ENCODE peak calls at places on chromosomes 6 and 20, in four cellular contexts. B, J, Z and M are unnamed samples.

GRCh38 chr6:122736166-122736565 is 43.4 kb upstream of the FABP7 start:
- DNase-seq in J (no peak), Z (peak), B (no peak), M (peak)

GRCh38 chr20:31693987-31694661 is 28.5 kb downstream of the BCL2L1 start:
- DNase-seq in J (no peak), B (no peak), Z (no peak), M (no peak)

GRCh38 chr6:158759966-158760617 is 59.1 kb downstream of the EZR start:
- DNase-seq in J (no peak), B (no peak), Z (no peak), M (no peak)

GRCh38 chr6:87029711-87030314 is 65.1 kb downstream of the CGA start:
- DNase-seq in B (no peak), Z (peak), J (peak), M (peak)

GRCh38 chr20:25321262-25321831 is 69.3 kb downstream of the ABHD12 start:
- DNase-seq in Z (no peak), J (no peak), B (no peak), M (no peak)

GRCh38 chr6:105624055-105624454 is 221.2 kb upstream of the PREP start:
- DNase-seq in B (no peak), Z (no peak), J (no peak), M (no peak)

GRCh38 chr6:137269803-137270202 is 50.6 kb upstream of the IFNGR1 start:
- DNase-seq in J (peak), Z (no peak), B (no peak), M (peak)

GRCh38 chr6:149137594-149137993 is 179.9 kb upstream of the TAB2 start:
- DNase-seq in B (no peak), J (peak), Z (no peak), M (peak)

GRCh38 chr6:130020106-130020851 is 1.9 kb downstream of the L3MBTL3 start:
- DNase-seq in J (no peak), Z (peak), B (peak), M (peak)

GRCh38 chr6:37242042-37242428 is 15.5 kb upstream of the TBC1D22B start:
- DNase-seq in J (no peak), Z (no peak), B (no peak), M (no peak)

GRCh38 chr6:38651121-38651784 is 11.5 kb upstream of the BTBD9 start:
- DNase-seq in B (no peak), J (no peak), Z (no peak), M (no peak)

GRCh38 chr20:61730631-61731362 is 334.9 kb downstream of the TAF4 start:
- DNase-seq in Z (no peak), J (no peak), B (no peak), M (no peak)

GRCh38 chr20:61117725-61118124 is 134.3 kb upstream of the CDH4 start:
- DNase-seq in Z (peak), B (no peak), J (peak), M (peak)

GRCh38 chr6:30112402-30113376 is at the start of gene TRIM31:
- DNase-seq in B (no peak), J (no peak), Z (no peak), M (no peak)

GRCh38 chr6:89350281-89351037 is 2.1 kb downstream of the UBE2J1 start:
- DNase-seq in J (peak), Z (no peak), B (no peak), M (no peak)

GRCh38 chr6:91715171-91715805 is 1128.4 kb upstream of the MAP3K7 start:
- DNase-seq in B (no peak), J (no peak), Z (no peak), M (peak)

GRCh38 chr20:49233226-49233625 is 14.0 kb downstream of the DDX27 start:
- DNase-seq in Z (no peak), B (no peak), J (no peak), M (no peak)

GRCh38 chr6:83439201-83439600 is 8.3 kb upstream of the ME1 start:
- DNase-seq in J (no peak), B (no peak), Z (no peak), M (no peak)

GRCh38 chr6:155980680-155981079 is 525.0 kb upstream of the NOX3 start:
- DNase-seq in J (no peak), Z (no peak), B (no peak), M (no peak)

GRCh38 chr6:30903236-30903635 is 4.8 kb upstream of the GTF2H4 start:
- DNase-seq in Z (no peak), B (no peak), J (no peak), M (no peak)

GRCh38 chr6:93676506-93676905 is 257.1 kb upstream of the EPHA7 start:
- DNase-seq in J (no peak), B (no peak), Z (no peak), M (no peak)

GRCh38 chr6:36177166-36177565 is 19.4 kb upstream of the BRPF3 start:
- DNase-seq in Z (peak), J (peak), B (no peak), M (no peak)

GRCh38 chr20:20593447-20594170 is 118.8 kb downstream of the RALGAPA2 start:
- DNase-seq in B (no peak), Z (peak), J (peak), M (peak)

GRCh38 chr6:72905705-72906478 is 284.0 kb downstream of the KCNQ5 start:
- DNase-seq in J (no peak), Z (no peak), B (no peak), M (no peak)

GRCh38 chr6:56334937-56335336 is 87.6 kb upstream of the COL21A1 start:
- DNase-seq in B (no peak), Z (peak), J (peak), M (peak)

GRCh38 chr20:35831029-35831428 is 59.2 kb downstream of the PHF20 start:
- DNase-seq in Z (peak), J (peak), B (no peak), M (peak)

GRCh38 chr20:51422912-51423667 is 119.4 kb downstream of the NFATC2 start:
- DNase-seq in J (no peak), B (no peak), Z (no peak), M (no peak)

DNA sequence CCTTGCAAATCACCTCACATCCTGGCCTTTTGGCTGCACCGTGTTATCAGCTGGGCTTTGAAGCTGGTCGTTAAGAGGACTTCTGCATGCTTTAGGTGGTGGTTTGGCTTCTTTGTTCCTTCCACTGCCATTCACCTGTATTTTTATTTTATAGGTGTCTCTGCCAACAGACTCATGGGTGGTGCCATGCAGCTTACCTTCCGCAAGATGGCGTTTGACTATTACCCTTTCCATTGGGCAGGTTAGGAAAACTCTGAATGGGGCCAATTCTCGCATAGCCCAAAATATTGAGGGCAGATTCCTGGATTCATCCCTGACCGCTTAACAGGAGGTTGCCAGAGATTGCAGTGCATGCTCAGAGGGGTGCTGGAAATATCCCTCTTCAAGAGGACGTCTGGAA is 32.4 kb downstream of the TAF11 start:
- DNase-seq in Z (no peak), J (no peak), B (no peak), M (no peak)
- TF ChIP-seq CTCF in Z (no peak), J (no peak), B (no peak), M (no peak)

GRCh38 chr20:39069976-39070375 is 107.8 kb downstream of the DHX35 start:
- DNase-seq in Z (peak), B (no peak), J (no peak), M (peak)

GRCh38 chr20:39067526-39068216 is 105.5 kb downstream of the DHX35 start:
- DNase-seq in Z (peak), J (peak), B (no peak), M (no peak)

GRCh38 chr20:39072132-39072531 is 110.0 kb downstream of the DHX35 start:
- DNase-seq in Z (no peak), J (no peak), B (no peak), M (no peak)

GRCh38 chr20:39070484-39071231 is 108.5 kb downstream of the DHX35 start:
- DNase-seq in Z (peak), J (peak), B (no peak), M (peak)

DNA sequence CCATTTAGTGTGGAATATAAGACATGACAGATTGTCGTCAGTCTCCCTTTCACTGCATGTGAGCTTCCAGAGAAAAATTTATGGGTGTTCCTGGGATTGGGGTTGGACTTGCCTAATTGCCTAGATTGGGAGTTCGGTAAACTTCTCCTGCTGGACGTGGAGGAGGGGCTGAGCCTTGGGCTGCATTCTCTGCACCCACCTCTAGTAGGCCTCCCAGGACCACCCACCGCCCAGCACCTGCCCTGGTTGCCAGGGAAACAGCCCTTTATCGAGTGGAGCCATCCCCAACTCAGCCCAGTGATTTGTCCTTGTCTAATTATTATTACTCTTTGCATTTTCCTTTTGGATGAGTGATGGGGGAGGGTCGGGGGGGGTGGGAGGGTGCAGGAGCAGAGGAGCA is 104.3 kb downstream of the DHX35 start:
- DNase-seq in B (no peak), Z (no peak), J (no peak), M (no peak)
- TF ChIP-seq CTCF in B (no peak), Z (no peak), J (no peak), M (no peak)

GRCh38 chr6:133835901-133836300 is 53.0 kb upstream of the TCF21 start:
- DNase-seq in B (no peak), J (peak), Z (no peak), M (peak)
- TF ChIP-seq CTCF in B (no peak), J (peak), Z (no peak), M (no peak)

GRCh38 chr20:17298169-17298568 is 71.3 kb downstream of the PCSK2 start:
- DNase-seq in Z (no peak), J (no peak), B (no peak), M (no peak)
- TF ChIP-seq CTCF in Z (no peak), J (no peak), B (no peak), M (no peak)

DNA sequence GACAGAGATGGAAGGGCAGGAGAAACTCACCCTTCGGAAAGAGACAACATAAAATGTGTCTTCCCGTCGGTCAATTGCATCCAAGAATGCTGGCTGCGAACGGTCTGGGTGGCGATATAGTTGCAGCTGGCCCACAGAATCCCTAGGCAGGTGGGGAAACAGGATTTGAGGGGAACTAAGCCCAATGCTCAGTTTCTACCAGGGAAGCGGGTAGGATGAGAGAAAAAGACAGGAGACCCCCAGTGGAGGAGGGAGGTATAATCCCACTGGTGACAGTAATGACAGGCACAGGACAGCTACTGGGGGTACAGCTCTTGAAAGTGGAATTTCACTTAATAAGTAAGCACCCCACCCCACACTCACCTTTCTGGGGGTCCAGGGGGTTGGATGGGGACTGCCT is 7.5 kb upstream of the TNXB start:
- DNase-seq in B (no peak), Z (no peak), J (peak), M (no peak)
- TF ChIP-seq CTCF in B (no peak), Z (peak), J (peak), M (no peak)

GRCh38 chr6:115969207-115969929 is 91.3 kb downstream of the FRK start:
- DNase-seq in J (peak), B (no peak), Z (no peak), M (no peak)
- TF ChIP-seq CTCF in J (no peak), B (no peak), Z (no peak), M (no peak)

GRCh38 chr20:58751956-58752355 is 59.4 kb downstream of the NPEPL1 start:
- DNase-seq in J (no peak), B (no peak), Z (no peak), M (no peak)
- TF ChIP-seq CTCF in J (no peak), B (no peak), Z (no peak), M (no peak)